ENCODE peak calls at places on chromosomes 6 and 20, in seven cellular contexts. S, B, D, R, E, I and F are unnamed samples.
A peak's percentile ranks its signal among the peaks of the same experiment; 100 is the strongest.

GRCh38 chr6:152986978-152987377 is 4.1 kb upstream of the FBXO5 start:
- DNase-seq in S (no peak), B (no peak), D (no peak), R (no peak), E (no peak), I (no peak), F (no peak)

GRCh38 chr6:15389079-15389758 is 143.3 kb downstream of the JARID2 start:
- DNase-seq in S (no peak), B (peak; percentile 54), D (no peak), R (peak; percentile 13), E (no peak), I (peak; percentile 26), F (peak; percentile 46)

GRCh38 chr6:71481801-71482200 is 193.2 kb downstream of the OGFRL1 start:
- DNase-seq in S (no peak), B (no peak), D (no peak), R (no peak), E (no peak), I (no peak), F (no peak)

GRCh38 chr6:80541186-80541585 is 434.7 kb downstream of the BCKDHB start:
- DNase-seq in S (no peak), B (peak; percentile 52), D (no peak), R (no peak), E (no peak), I (no peak), F (no peak)

GRCh38 chr6:100135977-100136376 is 142.0 kb upstream of the MCHR2 start:
- DNase-seq in S (no peak), B (no peak), D (no peak), R (no peak), E (no peak), I (no peak), F (no peak)

GRCh38 chr20:13749811-13750210 is 34.9 kb downstream of the ESF1 start:
- DNase-seq in S (no peak), B (no peak), D (no peak), R (no peak), E (no peak), I (no peak), F (no peak)

GRCh38 chr20:2602746-2603145 is 49.7 kb upstream of the NOP56 start:
- DNase-seq in S (no peak), B (no peak), D (no peak), R (no peak), E (no peak), I (no peak), F (no peak)

GRCh38 chr6:16868968-16869367 is 107.7 kb upstream of the ATXN1 start:
- DNase-seq in S (no peak), B (no peak), D (no peak), R (no peak), E (no peak), I (no peak), F (no peak)

GRCh38 chr20:33130553-33130952 is 37.4 kb upstream of the BPIFA2 start:
- DNase-seq in S (no peak), B (peak; percentile 42), D (no peak), R (no peak), E (no peak), I (no peak), F (no peak)